ENCODE peak calls at places on chromosomes 16 and 17, in eight cellular contexts. One of them, this sample, is unnamed.

GRCh38 chr16:68214726-68215125 is 21.2 kb downstream of the ESRP2 start:
- DNase-seq in psoas muscle: no peak
- DNase-seq in PC-3: no peak
- DNase-seq in AG09319: no peak
- DNase-seq in IMR-90: no peak
- DNase-seq in left ventricle myocardium inferior: no peak
- DNase-seq in mammary epithelial cell: no peak
- DNase-seq in tibial artery: no peak
- DNase-seq in this sample: no peak

GRCh38 chr16:79171504-79172240 is 428.9 kb downstream of the MAF start:
- DNase-seq in psoas muscle: no peak
- DNase-seq in tibial artery: no peak
- DNase-seq in left ventricle myocardium inferior: no peak
- DNase-seq in AG09319: no peak
- DNase-seq in PC-3: no peak
- DNase-seq in mammary epithelial cell: no peak
- DNase-seq in IMR-90: no peak
- DNase-seq in this sample: no peak

GRCh38 chr16:27253526-27253930 is 15.0 kb downstream of the NSMCE1 start:
- DNase-seq in left ventricle myocardium inferior: no peak
- DNase-seq in psoas muscle: no peak
- DNase-seq in tibial artery: no peak
- DNase-seq in mammary epithelial cell: peak
- DNase-seq in AG09319: peak
- DNase-seq in IMR-90: peak
- DNase-seq in PC-3: peak
- DNase-seq in this sample: no peak

GRCh38 chr17:46108120-46108519 is 85.1 kb downstream of the KANSL1 start:
- DNase-seq in tibial artery: no peak
- DNase-seq in PC-3: peak
- DNase-seq in left ventricle myocardium inferior: no peak
- DNase-seq in psoas muscle: no peak
- DNase-seq in mammary epithelial cell: no peak
- DNase-seq in IMR-90: no peak
- DNase-seq in AG09319: no peak
- DNase-seq in this sample: no peak

GRCh38 chr17:38561416-38562214 is 44.1 kb downstream of the SRCIN1 start:
- DNase-seq in IMR-90: no peak
- DNase-seq in psoas muscle: no peak
- DNase-seq in mammary epithelial cell: no peak
- DNase-seq in PC-3: no peak
- DNase-seq in left ventricle myocardium inferior: no peak
- DNase-seq in AG09319: no peak
- DNase-seq in tibial artery: no peak
- DNase-seq in this sample: no peak

GRCh38 chr16:24935336-24935735 is 79.8 kb downstream of the ARHGAP17 start:
- DNase-seq in psoas muscle: no peak
- DNase-seq in AG09319: no peak
- DNase-seq in IMR-90: no peak
- DNase-seq in tibial artery: no peak
- DNase-seq in mammary epithelial cell: no peak
- DNase-seq in left ventricle myocardium inferior: no peak
- DNase-seq in PC-3: no peak
- DNase-seq in this sample: no peak

GRCh38 chr16:89347807-89348206 is 130.3 kb downstream of the ZNF778 start:
- DNase-seq in IMR-90: no peak
- DNase-seq in AG09319: no peak
- DNase-seq in psoas muscle: no peak
- DNase-seq in mammary epithelial cell: no peak
- DNase-seq in left ventricle myocardium inferior: no peak
- DNase-seq in tibial artery: no peak
- DNase-seq in PC-3: no peak
- DNase-seq in this sample: no peak

GRCh38 chr17:29840884-29841283 is 89.1 kb downstream of the SSH2 start:
- DNase-seq in left ventricle myocardium inferior: no peak
- DNase-seq in AG09319: no peak
- DNase-seq in IMR-90: peak
- DNase-seq in mammary epithelial cell: peak
- DNase-seq in PC-3: peak
- DNase-seq in tibial artery: no peak
- DNase-seq in psoas muscle: no peak
- DNase-seq in this sample: no peak

GRCh38 chr17:49362723-49363117 is 670 bp upstream of the ZNF652 start:
- DNase-seq in left ventricle myocardium inferior: no peak
- DNase-seq in IMR-90: no peak
- DNase-seq in AG09319: no peak
- DNase-seq in mammary epithelial cell: no peak
- DNase-seq in tibial artery: no peak
- DNase-seq in psoas muscle: no peak
- DNase-seq in PC-3: no peak
- DNase-seq in this sample: no peak

GRCh38 chr17:4033751-4034251 is 69.6 kb upstream of the ATP2A3 start:
- DNase-seq in AG09319: no peak
- DNase-seq in IMR-90: no peak
- DNase-seq in left ventricle myocardium inferior: no peak
- DNase-seq in mammary epithelial cell: no peak
- DNase-seq in PC-3: no peak
- DNase-seq in tibial artery: no peak
- DNase-seq in psoas muscle: no peak
- DNase-seq in this sample: no peak

GRCh38 chr16:22743401-22743800 is 70.6 kb upstream of the HS3ST2 start:
- DNase-seq in tibial artery: no peak
- DNase-seq in left ventricle myocardium inferior: no peak
- DNase-seq in AG09319: no peak
- DNase-seq in mammary epithelial cell: peak
- DNase-seq in psoas muscle: no peak
- DNase-seq in IMR-90: no peak
- DNase-seq in PC-3: no peak
- DNase-seq in this sample: no peak

GRCh38 chr17:8056232-8056975 is 17.5 kb downstream of the ALOX15B start:
- DNase-seq in IMR-90: peak
- DNase-seq in left ventricle myocardium inferior: no peak
- DNase-seq in mammary epithelial cell: peak
- DNase-seq in tibial artery: peak
- DNase-seq in AG09319: no peak
- DNase-seq in PC-3: peak
- DNase-seq in psoas muscle: no peak
- DNase-seq in this sample: no peak

GRCh38 chr17:44314031-44314430 is 5.6 kb downstream of the RUNDC3A start:
- DNase-seq in mammary epithelial cell: no peak
- DNase-seq in PC-3: no peak
- DNase-seq in left ventricle myocardium inferior: no peak
- DNase-seq in IMR-90: no peak
- DNase-seq in AG09319: no peak
- DNase-seq in tibial artery: no peak
- DNase-seq in psoas muscle: no peak
- DNase-seq in this sample: no peak

DNA sequence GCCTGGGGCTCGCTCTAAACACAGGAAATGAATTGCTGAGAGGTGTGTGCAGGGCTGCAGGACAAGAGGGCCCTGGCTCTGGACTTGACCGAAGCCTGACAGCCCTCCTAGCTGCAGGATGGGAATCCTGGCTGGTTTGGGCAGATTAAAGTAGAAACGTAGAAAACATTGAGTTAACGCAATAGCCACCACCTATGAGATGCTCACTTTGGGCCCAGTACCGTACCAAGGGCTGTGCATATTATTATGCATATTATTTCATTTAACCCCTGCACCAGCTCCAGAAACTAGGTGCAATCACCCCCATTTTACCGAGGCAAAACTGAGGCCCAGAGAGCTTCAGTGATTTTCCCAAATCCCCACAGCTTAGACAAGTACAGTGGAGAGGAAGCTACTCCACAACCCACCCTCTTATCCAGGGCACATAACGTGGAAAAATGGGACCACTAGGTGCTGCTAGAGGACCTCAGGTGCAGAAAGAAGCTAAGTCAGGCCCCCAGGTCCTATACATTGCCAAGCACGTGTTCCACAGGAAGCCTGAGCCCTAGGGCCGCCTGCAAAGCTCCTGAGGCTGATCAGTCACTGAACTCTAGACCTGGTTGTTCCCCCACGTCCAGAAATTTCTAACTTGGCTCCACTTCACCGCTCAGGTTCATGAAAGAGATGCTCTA is 79.2 kb downstream of the MYH11 start:
- DNase-seq in psoas muscle: no peak
- DNase-seq in IMR-90: peak
- DNase-seq in AG09319: no peak
- DNase-seq in tibial artery: no peak
- DNase-seq in mammary epithelial cell: peak
- DNase-seq in left ventricle myocardium inferior: no peak
- DNase-seq in PC-3: peak
- DNase-seq in this sample: peak
- TF ChIP-seq CTCF in psoas muscle: peak
- TF ChIP-seq CTCF in IMR-90: peak
- TF ChIP-seq CTCF in AG09319: peak
- TF ChIP-seq CTCF in tibial artery: no peak
- TF ChIP-seq CTCF in mammary epithelial cell: peak
- TF ChIP-seq CTCF in left ventricle myocardium inferior: peak
- TF ChIP-seq CTCF in PC-3: peak
- TF ChIP-seq CTCF in this sample: peak

GRCh38 chr17:20890338-20890737 is 152.5 kb downstream of the USP22 start:
- DNase-seq in IMR-90: no peak
- DNase-seq in mammary epithelial cell: no peak
- DNase-seq in PC-3: no peak
- DNase-seq in AG09319: no peak
- DNase-seq in tibial artery: no peak
- DNase-seq in left ventricle myocardium inferior: no peak
- DNase-seq in psoas muscle: no peak
- DNase-seq in this sample: no peak

DNA sequence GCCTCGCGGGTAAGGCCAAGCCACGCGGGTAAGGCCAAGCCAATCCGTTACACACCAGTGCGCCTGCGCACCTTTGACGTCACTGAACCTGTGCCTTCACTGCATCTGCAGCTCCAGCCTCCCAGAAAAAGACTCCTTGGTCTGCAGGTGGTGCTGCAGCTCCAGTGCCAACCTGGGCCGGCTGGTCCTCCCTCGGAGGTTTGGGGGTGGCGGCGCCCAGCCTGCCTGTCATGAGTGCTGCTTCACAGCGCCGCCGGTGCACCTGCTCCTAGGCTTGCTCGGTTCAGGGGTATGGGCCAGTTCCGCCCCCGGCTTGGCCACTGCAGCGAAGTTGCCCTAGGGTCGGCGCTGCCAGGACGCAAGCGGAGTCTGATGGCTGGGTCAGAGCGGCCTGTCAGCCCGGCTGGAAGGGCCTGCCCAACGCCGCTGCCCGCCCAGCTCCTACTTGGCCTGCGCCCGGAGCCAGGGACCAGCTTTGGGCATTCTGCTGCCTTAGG is 146.6 kb downstream of the USP22 start:
- DNase-seq in PC-3: no peak
- DNase-seq in tibial artery: no peak
- DNase-seq in left ventricle myocardium inferior: no peak
- DNase-seq in psoas muscle: peak
- DNase-seq in IMR-90: peak
- DNase-seq in mammary epithelial cell: peak
- DNase-seq in AG09319: no peak
- DNase-seq in this sample: no peak
- TF ChIP-seq CTCF in PC-3: peak
- TF ChIP-seq CTCF in tibial artery: no peak
- TF ChIP-seq CTCF in left ventricle myocardium inferior: no peak
- TF ChIP-seq CTCF in psoas muscle: no peak
- TF ChIP-seq CTCF in IMR-90: peak
- TF ChIP-seq CTCF in mammary epithelial cell: peak
- TF ChIP-seq CTCF in AG09319: no peak
- TF ChIP-seq CTCF in this sample: no peak

GRCh38 chr16:87963400-87963799 is 12.2 kb downstream of the BANP start:
- DNase-seq in left ventricle myocardium inferior: no peak
- DNase-seq in mammary epithelial cell: peak
- DNase-seq in IMR-90: peak
- DNase-seq in psoas muscle: no peak
- DNase-seq in tibial artery: no peak
- DNase-seq in AG09319: no peak
- DNase-seq in PC-3: peak
- DNase-seq in this sample: no peak

GRCh38 chr16:87959391-87959968 is 8.2 kb downstream of the BANP start:
- DNase-seq in tibial artery: no peak
- DNase-seq in AG09319: no peak
- DNase-seq in PC-3: no peak
- DNase-seq in left ventricle myocardium inferior: no peak
- DNase-seq in psoas muscle: no peak
- DNase-seq in mammary epithelial cell: no peak
- DNase-seq in IMR-90: no peak
- DNase-seq in this sample: no peak

GRCh38 chr16:87964049-87964448 is 12.8 kb downstream of the BANP start:
- DNase-seq in IMR-90: no peak
- DNase-seq in left ventricle myocardium inferior: no peak
- DNase-seq in tibial artery: no peak
- DNase-seq in AG09319: no peak
- DNase-seq in psoas muscle: no peak
- DNase-seq in PC-3: no peak
- DNase-seq in mammary epithelial cell: no peak
- DNase-seq in this sample: no peak

GRCh38 chr16:87958632-87959031 is 7.4 kb downstream of the BANP start:
- DNase-seq in left ventricle myocardium inferior: no peak
- DNase-seq in tibial artery: no peak
- DNase-seq in AG09319: no peak
- DNase-seq in IMR-90: no peak
- DNase-seq in mammary epithelial cell: no peak
- DNase-seq in PC-3: no peak
- DNase-seq in psoas muscle: no peak
- DNase-seq in this sample: no peak

DNA sequence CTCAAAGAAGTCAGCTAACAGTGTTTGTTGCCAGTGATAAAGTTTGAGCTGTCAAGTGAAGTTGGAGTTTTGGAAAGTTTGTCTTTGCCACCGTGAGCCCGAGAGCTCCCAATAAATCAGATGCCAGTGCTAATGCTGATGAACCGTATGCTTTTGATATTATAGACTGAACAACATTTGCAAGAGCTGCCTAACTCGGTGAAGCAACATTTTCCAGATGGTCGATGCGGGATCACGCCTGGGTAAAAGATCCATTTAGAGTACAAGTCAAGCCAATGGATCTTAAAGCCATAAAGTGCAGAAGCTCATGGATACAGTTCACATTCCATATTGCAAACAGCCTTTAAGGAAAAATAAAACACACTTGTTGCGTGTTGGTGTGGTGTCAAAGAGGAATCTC is 9.6 kb downstream of the BANP start:
- DNase-seq in IMR-90: no peak
- DNase-seq in AG09319: no peak
- DNase-seq in psoas muscle: no peak
- DNase-seq in tibial artery: no peak
- DNase-seq in mammary epithelial cell: no peak
- DNase-seq in PC-3: no peak
- DNase-seq in left ventricle myocardium inferior: no peak
- DNase-seq in this sample: no peak
- TF ChIP-seq CTCF in IMR-90: no peak
- TF ChIP-seq CTCF in AG09319: no peak
- TF ChIP-seq CTCF in psoas muscle: no peak
- TF ChIP-seq CTCF in tibial artery: no peak
- TF ChIP-seq CTCF in mammary epithelial cell: no peak
- TF ChIP-seq CTCF in PC-3: no peak
- TF ChIP-seq CTCF in left ventricle myocardium inferior: no peak
- TF ChIP-seq CTCF in this sample: no peak

GRCh38 chr17:18172528-18173278 is 10.9 kb upstream of the ALKBH5 start:
- DNase-seq in tibial artery: no peak
- DNase-seq in IMR-90: peak
- DNase-seq in AG09319: no peak
- DNase-seq in left ventricle myocardium inferior: no peak
- DNase-seq in PC-3: no peak
- DNase-seq in mammary epithelial cell: no peak
- DNase-seq in psoas muscle: no peak
- DNase-seq in this sample: no peak
- TF ChIP-seq CTCF in tibial artery: no peak
- TF ChIP-seq CTCF in IMR-90: no peak
- TF ChIP-seq CTCF in AG09319: no peak
- TF ChIP-seq CTCF in left ventricle myocardium inferior: no peak
- TF ChIP-seq CTCF in PC-3: no peak
- TF ChIP-seq CTCF in mammary epithelial cell: no peak
- TF ChIP-seq CTCF in psoas muscle: no peak
- TF ChIP-seq CTCF in this sample: no peak